ENCODE peak calls at places on chromosome 18, in nine cellular contexts. M is psoas muscle; V is nephron progenitor cell; D is AG09319; I is CD8-positive, alpha-beta T cell; F is bronchial epithelial cell; B is AG10803; P is progenitor cell of endocrine pancreas; E is HFFc6. R is an unnamed sample.

GRCh38 chr18:50006470-50007046 is 188.4 kb downstream of the MYO5B start:
- DNase-seq in M (no peak), V (no peak), D (no peak), I (no peak), F (no peak), B (no peak), P (no peak), E (no peak), R (no peak)

GRCh38 chr18:43271593-43272432 is 5.5 kb downstream of the SYT4 start:
- DNase-seq in M (no peak), V (peak; percentile 33), D (peak; percentile 18), I (no peak), F (peak; percentile 61), B (peak; percentile 56), P (no peak), E (peak; percentile 57), R (peak; percentile 24)

GRCh38 chr18:23828426-23828825 is 139.2 kb downstream of the LAMA3 start:
- DNase-seq in M (no peak), V (no peak), D (no peak), I (peak; percentile 52), F (peak; percentile 96), B (peak; percentile 58), P (no peak), E (peak; percentile 60), R (no peak)

GRCh38 chr18:64201781-64202180 is 52.9 kb upstream of the LINC00305 start:
- DNase-seq in M (no peak), V (no peak), D (no peak), I (no peak), F (no peak), B (no peak), P (no peak), E (no peak), R (no peak)

GRCh38 chr18:68604256-68604655 is 110.7 kb downstream of the TMX3 start:
- DNase-seq in M (no peak), V (no peak), D (peak; percentile 5), I (no peak), F (no peak), B (peak; percentile 75), P (no peak), E (no peak), R (peak; percentile 2)

GRCh38 chr18:7871560-7872456 is 304.7 kb downstream of the PTPRM start:
- DNase-seq in M (no peak), V (no peak), D (no peak), I (no peak), F (peak; percentile 94), B (peak; percentile 10), P (no peak), E (no peak), R (no peak)

GRCh38 chr18:24398515-24398914 is 891 bp upstream of the OSBPL1A start:
- DNase-seq in M (no peak), V (peak; percentile 10), D (no peak), I (no peak), F (peak; percentile 69), B (peak; percentile 34), P (no peak), E (no peak), R (peak; percentile 20)

GRCh38 chr18:49734836-49735235 is 78.5 kb downstream of the ACAA2 start:
- DNase-seq in M (no peak), V (no peak), D (no peak), I (no peak), F (no peak), B (no peak), P (no peak), E (no peak), R (no peak)

GRCh38 chr18:79366177-79367094 is 29.3 kb upstream of the NFATC1 start:
- DNase-seq in M (no peak), V (no peak), D (peak; percentile 99), I (no peak), F (peak; percentile 18), B (peak; percentile 99), P (no peak), E (peak; percentile 20), R (peak; percentile 77)

GRCh38 chr18:34222396-34223163 is 2.1 kb downstream of the NOL4 start:
- DNase-seq in M (peak; percentile 51), V (peak; percentile 63), D (no peak), I (no peak), F (peak; percentile 10), B (no peak), P (peak; percentile 35), E (no peak), R (no peak)

GRCh38 chr18:68299906-68300305 is 415.0 kb downstream of the TMX3 start:
- DNase-seq in M (no peak), V (no peak), D (no peak), I (no peak), F (peak; percentile 62), B (no peak), P (no peak), E (no peak), R (no peak)

DNA sequence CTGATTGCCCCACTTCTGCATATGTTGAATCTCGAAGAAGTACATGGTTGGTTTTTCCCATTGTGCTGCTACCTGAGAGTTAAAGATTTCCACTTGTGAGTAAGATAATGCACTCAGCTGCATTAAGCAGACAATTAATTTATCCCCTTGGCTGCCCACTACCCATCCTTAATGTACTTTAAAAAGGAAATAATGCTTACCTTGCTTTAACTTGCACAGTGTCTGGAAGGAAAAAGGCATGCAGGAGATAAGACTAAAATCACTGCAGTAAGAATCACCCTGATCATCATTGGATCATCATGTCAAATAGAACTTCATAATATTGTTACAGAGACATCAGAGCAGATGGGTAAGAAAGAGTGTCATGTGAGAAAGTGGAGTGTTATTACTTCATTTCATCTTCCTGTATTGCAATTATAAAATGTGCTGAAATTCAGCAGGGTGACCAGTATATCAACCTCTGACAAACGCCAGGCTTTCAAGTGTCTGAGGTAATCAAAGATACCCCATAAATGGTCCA is 207.3 kb upstream of the PIK3C3 start:
- DNase-seq in M (no peak), V (no peak), D (no peak), I (no peak), F (no peak), B (no peak), P (no peak), E (no peak), R (no peak)
- TF ChIP-seq CTCF in M (no peak), V (no peak), D (no peak), I (no peak), F (no peak), B (no peak), P (no peak), E (no peak), R (no peak)

DNA sequence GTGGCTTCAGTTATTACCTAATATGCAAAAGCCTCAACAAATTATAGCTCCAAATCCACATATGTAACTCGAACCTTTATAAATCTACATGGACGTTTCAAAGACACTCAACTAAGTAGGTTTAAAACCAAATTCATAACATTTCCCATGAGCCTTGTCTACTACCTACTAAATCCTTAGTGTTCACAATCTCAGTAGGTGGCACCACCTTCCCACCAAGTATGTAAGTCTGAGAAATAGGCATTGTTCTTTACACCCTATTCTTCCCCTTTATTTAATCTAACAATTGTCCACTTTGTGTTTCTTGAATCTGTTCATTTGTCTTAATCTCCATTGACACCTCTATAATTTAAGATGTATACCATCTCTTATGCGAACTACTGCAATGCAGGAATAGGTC is 4.6 kb downstream of the PIGN start:
- DNase-seq in M (no peak), V (no peak), D (no peak), I (no peak), F (no peak), B (no peak), P (no peak), E (no peak), R (no peak)
- TF ChIP-seq CTCF in M (no peak), V (no peak), D (no peak), I (no peak), F (no peak), B (no peak), P (no peak), E (peak; percentile 19), R (no peak)

GRCh38 chr18:22167471-22168151 is 1.8 kb upstream of the GATA6 start:
- DNase-seq in M (no peak), V (peak; percentile 39), D (no peak), I (no peak), F (no peak), B (no peak), P (no peak), E (no peak), R (no peak)

GRCh38 chr18:22170421-22171262 is 1.3 kb downstream of the GATA6 start:
- DNase-seq in M (peak; percentile 62), V (peak; percentile 48), D (no peak), I (no peak), F (no peak), B (peak; percentile 66), P (no peak), E (peak; percentile 22), R (no peak)

GRCh38 chr18:22168360-22168921 is 948 bp upstream of the GATA6 start:
- DNase-seq in M (no peak), V (peak; percentile 47), D (no peak), I (no peak), F (no peak), B (no peak), P (no peak), E (no peak), R (no peak)

GRCh38 chr18:22169889-22170420 is 566 bp downstream of the GATA6 start:
- DNase-seq in M (peak; percentile 53), V (peak; percentile 57), D (no peak), I (no peak), F (no peak), B (peak; percentile 38), P (no peak), E (no peak), R (no peak)

DNA sequence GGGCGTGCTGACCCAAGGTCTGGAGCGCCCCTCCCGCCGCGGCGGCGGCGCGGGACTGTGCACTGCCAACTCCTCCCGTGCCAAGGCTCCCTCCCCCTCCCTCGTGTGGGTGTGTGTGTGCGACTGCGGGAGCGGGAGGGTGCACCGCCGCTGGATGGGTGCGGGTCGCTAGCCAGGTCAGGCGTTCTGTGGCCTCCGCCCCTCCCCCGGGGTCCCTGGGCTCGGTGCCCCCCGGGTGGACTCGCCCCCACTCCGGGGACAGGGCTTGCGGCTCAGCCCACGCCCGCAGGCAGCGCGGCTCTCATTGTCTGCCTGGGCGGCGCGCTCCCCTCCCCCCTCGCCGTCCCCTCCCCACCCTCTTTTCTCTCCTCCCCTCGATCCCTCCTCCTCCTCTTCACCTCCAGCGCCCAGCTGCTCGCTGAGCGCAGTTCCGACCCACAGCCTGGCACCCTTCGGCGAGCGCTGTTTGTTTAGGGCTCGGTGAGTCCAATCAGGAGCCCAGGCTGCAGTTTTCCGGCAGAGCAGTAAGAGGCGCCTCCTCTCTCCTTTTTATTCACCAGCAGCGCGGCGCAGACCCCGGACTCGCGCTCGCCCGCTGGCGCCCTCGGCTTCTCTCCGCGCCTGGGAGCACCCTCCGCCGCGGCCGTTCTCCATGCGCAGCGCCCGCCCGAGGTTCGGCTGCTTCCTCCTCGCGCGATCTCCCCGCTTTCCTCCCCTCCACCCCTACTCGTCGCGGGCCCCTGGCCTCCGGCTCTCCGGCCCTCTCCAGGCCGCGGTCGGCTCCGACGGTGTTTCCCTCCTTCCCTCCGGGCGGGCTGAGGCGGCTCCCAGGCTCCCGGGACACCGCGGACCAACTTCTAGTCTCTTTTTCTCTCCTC is at the start of gene GATA6:
- DNase-seq in M (peak; percentile 70), V (peak; percentile 78), D (peak; percentile 76), I (peak; percentile 32), F (peak; percentile 84), B (peak; percentile 85), P (peak; percentile 77), E (peak; percentile 63), R (peak; percentile 74)
- TF ChIP-seq CTCF in M (peak; percentile 31), V (peak; percentile 12), D (peak; percentile 65), I (peak; percentile 13), F (peak; percentile 67), B (peak; percentile 61), P (peak; percentile 45), E (peak; percentile 61), R (peak; percentile 57)

DNA sequence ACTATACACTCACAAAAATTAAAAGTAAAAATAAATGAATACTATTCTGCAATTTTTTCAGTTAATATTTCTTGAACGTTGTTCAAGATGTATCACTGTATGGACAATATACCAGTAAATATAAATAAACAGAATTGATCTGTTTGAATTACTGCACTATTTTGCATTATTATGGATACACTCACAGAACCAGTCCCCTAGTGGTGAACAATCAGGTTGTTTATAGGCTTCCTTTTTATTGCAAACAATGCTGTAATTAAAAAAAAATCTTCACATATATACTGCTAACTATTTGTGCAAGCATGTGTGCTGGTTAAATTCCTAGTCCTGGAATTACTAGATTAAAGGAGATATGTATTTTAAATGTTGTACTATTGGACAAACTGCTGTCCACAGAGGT is 306.0 kb downstream of the FBXO15 start:
- DNase-seq in M (no peak), V (no peak), D (no peak), I (no peak), F (no peak), B (no peak), P (no peak), E (no peak), R (no peak)
- TF ChIP-seq CTCF in M (no peak), V (peak; percentile 34), D (peak; percentile 2), I (no peak), F (peak; percentile 6), B (peak; percentile 30), P (peak; percentile 59), E (peak; percentile 78), R (peak; percentile 26)